ENCODE peak calls at places on chromosomes 12 and 14, in four cellular contexts. One of them, this sample, is unnamed.

GRCh38 chr12:27462851-27463250 is 16.3 kb downstream of the SMCO2 start:
- DNase-seq in NCI-H345: no peak
- DNase-seq in AG10803: no peak
- DNase-seq in stimulated activated CD8-positive, alpha-beta memory T cell treated with anti-CD3 and anti-CD28 coated beads, Interleukin-7, amount 100 ng/mL, for 4 hours: no peak
- DNase-seq in this sample: no peak

GRCh38 chr12:124906606-124907261 is 7.7 kb downstream of the UBC start:
- DNase-seq in NCI-H345: no peak
- DNase-seq in AG10803: peak
- DNase-seq in stimulated activated CD8-positive, alpha-beta memory T cell treated with anti-CD3 and anti-CD28 coated beads, Interleukin-7, amount 100 ng/mL, for 4 hours: peak
- DNase-seq in this sample: no peak

GRCh38 chr12:101928556-101928955 is 51.2 kb downstream of the DRAM1 start:
- DNase-seq in NCI-H345: no peak
- DNase-seq in AG10803: no peak
- DNase-seq in stimulated activated CD8-positive, alpha-beta memory T cell treated with anti-CD3 and anti-CD28 coated beads, Interleukin-7, amount 100 ng/mL, for 4 hours: no peak
- DNase-seq in this sample: no peak

GRCh38 chr14:57928732-57929131 is 62.8 kb upstream of the SLC35F4 start:
- DNase-seq in NCI-H345: no peak
- DNase-seq in AG10803: no peak
- DNase-seq in stimulated activated CD8-positive, alpha-beta memory T cell treated with anti-CD3 and anti-CD28 coated beads, Interleukin-7, amount 100 ng/mL, for 4 hours: no peak
- DNase-seq in this sample: no peak

GRCh38 chr12:76790564-76791552 is 26.9 kb downstream of the ZDHHC17 start:
- DNase-seq in NCI-H345: no peak
- DNase-seq in AG10803: peak
- DNase-seq in stimulated activated CD8-positive, alpha-beta memory T cell treated with anti-CD3 and anti-CD28 coated beads, Interleukin-7, amount 100 ng/mL, for 4 hours: no peak
- DNase-seq in this sample: peak

GRCh38 chr12:112950701-112951100 is 12.4 kb downstream of the OAS3 start:
- DNase-seq in NCI-H345: no peak
- DNase-seq in AG10803: no peak
- DNase-seq in stimulated activated CD8-positive, alpha-beta memory T cell treated with anti-CD3 and anti-CD28 coated beads, Interleukin-7, amount 100 ng/mL, for 4 hours: no peak
- DNase-seq in this sample: no peak

GRCh38 chr12:57954768-57955167 is 13.4 kb downstream of the ATP23 start:
- DNase-seq in NCI-H345: no peak
- DNase-seq in AG10803: no peak
- DNase-seq in stimulated activated CD8-positive, alpha-beta memory T cell treated with anti-CD3 and anti-CD28 coated beads, Interleukin-7, amount 100 ng/mL, for 4 hours: no peak
- DNase-seq in this sample: no peak

GRCh38 chr14:88352299-88353097 is 29.4 kb upstream of the KCNK10 start:
- DNase-seq in NCI-H345: peak
- DNase-seq in AG10803: no peak
- DNase-seq in stimulated activated CD8-positive, alpha-beta memory T cell treated with anti-CD3 and anti-CD28 coated beads, Interleukin-7, amount 100 ng/mL, for 4 hours: no peak
- DNase-seq in this sample: peak

GRCh38 chr12:65593206-65593833 is 231.0 kb upstream of the HMGA2 start:
- DNase-seq in NCI-H345: no peak
- DNase-seq in AG10803: no peak
- DNase-seq in stimulated activated CD8-positive, alpha-beta memory T cell treated with anti-CD3 and anti-CD28 coated beads, Interleukin-7, amount 100 ng/mL, for 4 hours: no peak
- DNase-seq in this sample: no peak

GRCh38 chr14:21300892-21301291 is 21.0 kb downstream of the RPGRIP1 start:
- DNase-seq in NCI-H345: no peak
- DNase-seq in AG10803: no peak
- DNase-seq in stimulated activated CD8-positive, alpha-beta memory T cell treated with anti-CD3 and anti-CD28 coated beads, Interleukin-7, amount 100 ng/mL, for 4 hours: peak
- DNase-seq in this sample: no peak

This sample was measured in DMS153.